ENCODE peak calls at places on chromosome 9, in four cellular contexts. B is H7; U is activated CD4-positive, alpha-beta T cell treated with anti-CD3 and anti-CD28 coated beads, Interleukin-2, amount 50 U/mL, for 1 hour; L is activated B cell treated with CpG ODN at 0.5 μM for 24 hours. M is an unnamed sample.

GRCh38 chr9:2599896-2600295 is 21.7 kb upstream of the VLDLR start:
- DNase-seq in B (no peak), U (no peak), L (no peak), M (no peak)

GRCh38 chr9:135908334-135909204 is 1.2 kb upstream of the CAMSAP1 start:
- DNase-seq in B (peak), U (no peak), L (no peak), M (no peak)

GRCh38 chr9:114003756-114004155 is 74.3 kb downstream of the AMBP start:
- DNase-seq in B (no peak), U (no peak), L (no peak), M (no peak)

GRCh38 chr9:133514475-133515239 is 10.1 kb downstream of the MYMK start:
- DNase-seq in B (no peak), U (no peak), L (no peak), M (no peak)

GRCh38 chr9:88535932-88536324 is 950 bp downstream of the NXNL2 start:
- DNase-seq in B (no peak), U (no peak), L (no peak), M (no peak)

GRCh38 chr9:96457266-96457665 is 7.3 kb downstream of the HABP4 start:
- DNase-seq in B (no peak), U (no peak), L (no peak), M (no peak)

GRCh38 chr9:19409406-19410194 is 791 bp downstream of the ACER2 start:
- DNase-seq in B (peak), U (peak), L (no peak), M (no peak)

GRCh38 chr9:76510041-76510440 is 51.1 kb downstream of the GCNT1 start:
- DNase-seq in B (no peak), U (no peak), L (no peak), M (no peak)

GRCh38 chr9:93467062-93467416 is 13.7 kb upstream of the FAM120AOS start:
- DNase-seq in B (no peak), U (no peak), L (no peak), M (no peak)

GRCh38 chr9:130186839-130187522 is 14.8 kb downstream of the NCS1 start:
- DNase-seq in B (peak), U (no peak), L (no peak), M (no peak)

GRCh38 chr9:110895141-110895912 is 142.9 kb downstream of the LPAR1 start:
- DNase-seq in B (no peak), U (no peak), L (no peak), M (no peak)

GRCh38 chr9:127036437-127036836 is 86.0 kb downstream of the ANGPTL2 start:
- DNase-seq in B (no peak), U (no peak), L (no peak), M (no peak)

GRCh38 chr9:82404484-82405280 is 416.1 kb downstream of the SPATA31D1 start:
- DNase-seq in B (no peak), U (no peak), L (no peak), M (no peak)

GRCh38 chr9:133572821-133573361 is 36.3 kb downstream of the FAM163B start:
- DNase-seq in B (no peak), U (no peak), L (no peak), M (no peak)

GRCh38 chr9:136276716-136277115 is 27.2 kb downstream of the CCDC187 start:
- DNase-seq in B (no peak), U (no peak), L (no peak), M (no peak)

GRCh38 chr9:127877566-127877998 is at the start of gene AK1:
- DNase-seq in B (peak), U (no peak), L (no peak), M (no peak)

GRCh38 chr9:96874947-96875459 is 20.7 kb upstream of the ZNF782 start:
- DNase-seq in B (no peak), U (peak), L (no peak), M (no peak)

GRCh38 chr9:94826644-94827410 is 100.3 kb downstream of the AOPEP start:
- DNase-seq in B (no peak), U (no peak), L (no peak), M (no peak)

GRCh38 chr9:15642369-15642962 is 89.6 kb downstream of the CCDC171 start:
- DNase-seq in B (peak), U (no peak), L (no peak), M (no peak)

GRCh38 chr9:135343733-135344522 is 135.7 kb upstream of the PPP1R26 start:
- DNase-seq in B (peak), U (peak), L (peak), M (peak)

GRCh38 chr9:116073826-116074225 is 79.8 kb upstream of the PAPPA start:
- DNase-seq in B (no peak), U (no peak), L (no peak), M (no peak)

GRCh38 chr9:108963459-108964143 is 29.4 kb downstream of the ABITRAM start:
- DNase-seq in B (no peak), U (no peak), L (no peak), M (no peak)

GRCh38 chr9:136765041-136765440 is 723 bp upstream of the LCN15 start:
- DNase-seq in B (no peak), U (no peak), L (no peak), M (no peak)

GRCh38 chr9:30677256-30677655 is 1707.2 kb upstream of the ACO1 start:
- DNase-seq in B (no peak), U (no peak), L (no peak), M (no peak)

GRCh38 chr9:89902450-89902849 is 297.6 kb downstream of the GADD45G start:
- DNase-seq in B (no peak), U (no peak), L (no peak), M (no peak)

GRCh38 chr9:129998491-129999122 is 44.4 kb downstream of the FNBP1 start:
- DNase-seq in B (no peak), U (no peak), L (no peak), M (no peak)

GRCh38 chr9:123996731-123997421 is 14.7 kb upstream of the LHX2 start:
- DNase-seq in B (peak), U (no peak), L (no peak), M (no peak)

GRCh38 chr9:121637441-121638222 is 13.8 kb upstream of the DAB2IP start:
- DNase-seq in B (no peak), U (no peak), L (no peak), M (no peak)

GRCh38 chr9:95044731-95045508 is 272.6 kb downstream of the FANCC start:
- DNase-seq in B (peak), U (no peak), L (no peak), M (no peak)

GRCh38 chr9:134386951-134387831 is 60.9 kb downstream of the RXRA start:
- DNase-seq in B (no peak), U (no peak), L (no peak), M (no peak)

GRCh38 chr9:107807183-107807582 is 317.6 kb upstream of the KLF4 start:
- DNase-seq in B (no peak), U (no peak), L (no peak), M (no peak)

GRCh38 chr9:123302348-123303214 is 34.2 kb upstream of the STRBP start:
- DNase-seq in B (no peak), U (no peak), L (no peak), M (no peak)

M was measured in activated T-helper 2 cell treated with anti-CD3 and anti-CD28 coated beads, Interferon-gamma antibody, Interleukin-2, Interleukin-4, amounts not matched to agents 10 μg/mL and 5 μg/mL and 100 μg/mL, durations not matched to agents 14 hours and 24 hours and 36 hours.